ENCODE peak calls at places on chromosomes 5 and 9, in five cellular contexts. Q is Peyer's patch, C is NCI-H1930, U is NCI-H82, P is AG09319. M is an unnamed sample.

GRCh38 chr9:6926436-6926835 is 168.7 kb downstream of the KDM4C start:
- DNase-seq in Q (no peak), C (no peak), U (no peak), P (no peak), M (no peak)

GRCh38 chr5:88787856-88788255 is 95.1 kb downstream of the MEF2C start:
- DNase-seq in Q (no peak), C (no peak), U (no peak), P (no peak), M (no peak)

GRCh38 chr5:72108200-72109050 is 1.1 kb downstream of the MAP1B start:
- DNase-seq in Q (no peak), C (peak; percentile 19), U (peak; percentile 70), P (no peak), M (peak; percentile 81)

GRCh38 chr5:106127341-106127781 is 1543.4 kb downstream of the EFNA5 start:
- DNase-seq in Q (no peak), C (no peak), U (no peak), P (no peak), M (no peak)

GRCh38 chr5:124741711-124742496 is 4.5 kb downstream of the ZNF608 start:
- DNase-seq in Q (no peak), C (peak; percentile 25), U (peak; percentile 96), P (peak; percentile 89), M (peak; percentile 61)

GRCh38 chr5:66814146-66814991 is 218.2 kb downstream of the MAST4 start:
- DNase-seq in Q (peak; percentile 27), C (no peak), U (peak; percentile 66), P (peak; percentile 4), M (peak; percentile 41)

GRCh38 chr9:83431470-83432060 is 106.6 kb downstream of the FRMD3 start:
- DNase-seq in Q (no peak), C (no peak), U (no peak), P (no peak), M (no peak)

GRCh38 chr5:67031689-67032088 is 164.9 kb downstream of the CD180 start:
- DNase-seq in Q (no peak), C (no peak), U (no peak), P (no peak), M (no peak)

GRCh38 chr9:113210815-113211214 is 10.3 kb downstream of the FKBP15 start:
- DNase-seq in Q (no peak), C (no peak), U (no peak), P (no peak), M (no peak)

GRCh38 chr5:174472956-174473355 is 251.4 kb upstream of the MSX2 start:
- DNase-seq in Q (no peak), C (no peak), U (no peak), P (no peak), M (no peak)

GRCh38 chr5:111143910-111144309 is 51.8 kb downstream of the WDR36 start:
- DNase-seq in Q (peak; percentile 16), C (no peak), U (peak; percentile 2), P (peak; percentile 81), M (peak; percentile 83)

M was measured in hepatic stellate cell.